ENCODE peak calls at places on chromosome 18, in nine cellular contexts. One of them, this sample, is unnamed.
A peak's percentile ranks its signal among the peaks of the same experiment; 100 is the strongest.

GRCh38 chr18:61335737-61336555 is 2.7 kb downstream of the CDH20 start:
- DNase-seq in tibial artery: no peak
- DNase-seq in HFFc6: no peak
- DNase-seq in mammary epithelial cell: no peak
- DNase-seq in transverse colon: no peak
- DNase-seq in CD8-positive, alpha-beta T cell: no peak
- DNase-seq in left lung: no peak
- DNase-seq in AG04450: no peak
- DNase-seq in osteocyte: no peak
- DNase-seq in this sample: no peak

GRCh38 chr18:73774836-73775509 is 372.7 kb downstream of the FBXO15 start:
- DNase-seq in mammary epithelial cell: peak; percentile 38
- DNase-seq in tibial artery: no peak
- DNase-seq in transverse colon: no peak
- DNase-seq in CD8-positive, alpha-beta T cell: no peak
- DNase-seq in HFFc6: no peak
- DNase-seq in left lung: peak; percentile 73
- DNase-seq in AG04450: no peak
- DNase-seq in osteocyte: no peak
- DNase-seq in this sample: no peak

GRCh38 chr18:70287731-70288130 is 1.1 kb upstream of the SOCS6 start:
- DNase-seq in mammary epithelial cell: no peak
- DNase-seq in tibial artery: no peak
- DNase-seq in transverse colon: no peak
- DNase-seq in CD8-positive, alpha-beta T cell: no peak
- DNase-seq in AG04450: no peak
- DNase-seq in osteocyte: no peak
- DNase-seq in left lung: no peak
- DNase-seq in HFFc6: no peak
- DNase-seq in this sample: no peak

GRCh38 chr18:63410792-63411191 is 11.5 kb downstream of the VPS4B start:
- DNase-seq in mammary epithelial cell: peak; percentile 80
- DNase-seq in tibial artery: no peak
- DNase-seq in HFFc6: peak; percentile 75
- DNase-seq in transverse colon: no peak
- DNase-seq in AG04450: peak; percentile 36
- DNase-seq in osteocyte: no peak
- DNase-seq in CD8-positive, alpha-beta T cell: no peak
- DNase-seq in left lung: no peak
- DNase-seq in this sample: no peak

GRCh38 chr18:5630057-5630765 is 86.4 kb upstream of the EPB41L3 start:
- DNase-seq in mammary epithelial cell: peak; percentile 22
- DNase-seq in AG04450: no peak
- DNase-seq in transverse colon: peak; percentile 88
- DNase-seq in HFFc6: no peak
- DNase-seq in osteocyte: peak; percentile 89
- DNase-seq in left lung: peak; percentile 93
- DNase-seq in CD8-positive, alpha-beta T cell: no peak
- DNase-seq in tibial artery: peak; percentile 72
- DNase-seq in this sample: peak; percentile 69

GRCh38 chr18:59871711-59872362 is 28.0 kb upstream of the PMAIP1 start:
- DNase-seq in left lung: no peak
- DNase-seq in CD8-positive, alpha-beta T cell: no peak
- DNase-seq in HFFc6: no peak
- DNase-seq in AG04450: no peak
- DNase-seq in mammary epithelial cell: no peak
- DNase-seq in tibial artery: no peak
- DNase-seq in transverse colon: no peak
- DNase-seq in osteocyte: no peak
- DNase-seq in this sample: no peak

GRCh38 chr18:63213331-63213900 is 106.2 kb downstream of the BCL2 start:
- DNase-seq in left lung: no peak
- DNase-seq in AG04450: no peak
- DNase-seq in transverse colon: no peak
- DNase-seq in HFFc6: no peak
- DNase-seq in mammary epithelial cell: no peak
- DNase-seq in osteocyte: no peak
- DNase-seq in CD8-positive, alpha-beta T cell: no peak
- DNase-seq in tibial artery: no peak
- DNase-seq in this sample: no peak

GRCh38 chr18:77065221-77065981 is 67.2 kb downstream of the MBP start:
- DNase-seq in osteocyte: no peak
- DNase-seq in tibial artery: peak; percentile 69
- DNase-seq in mammary epithelial cell: peak; percentile 86
- DNase-seq in AG04450: peak; percentile 70
- DNase-seq in CD8-positive, alpha-beta T cell: no peak
- DNase-seq in transverse colon: no peak
- DNase-seq in HFFc6: peak; percentile 85
- DNase-seq in left lung: peak; percentile 86
- DNase-seq in this sample: no peak

GRCh38 chr18:58896268-58896667 is 31.6 kb downstream of the ZNF532 start:
- DNase-seq in HFFc6: no peak
- DNase-seq in CD8-positive, alpha-beta T cell: no peak
- DNase-seq in left lung: no peak
- DNase-seq in tibial artery: no peak
- DNase-seq in mammary epithelial cell: no peak
- DNase-seq in AG04450: no peak
- DNase-seq in transverse colon: peak; percentile 24
- DNase-seq in osteocyte: no peak
- DNase-seq in this sample: no peak

GRCh38 chr18:76874643-76875389 is 52.5 kb downstream of the ZNF236 start:
- DNase-seq in mammary epithelial cell: no peak
- DNase-seq in AG04450: no peak
- DNase-seq in tibial artery: no peak
- DNase-seq in transverse colon: no peak
- DNase-seq in CD8-positive, alpha-beta T cell: no peak
- DNase-seq in osteocyte: no peak
- DNase-seq in HFFc6: no peak
- DNase-seq in left lung: no peak
- DNase-seq in this sample: no peak

GRCh38 chr18:51621103-51621969 is 423.9 kb upstream of the MEX3C start:
- DNase-seq in HFFc6: peak; percentile 2
- DNase-seq in left lung: no peak
- DNase-seq in CD8-positive, alpha-beta T cell: no peak
- DNase-seq in tibial artery: no peak
- DNase-seq in mammary epithelial cell: peak; percentile 48
- DNase-seq in transverse colon: peak; percentile 37
- DNase-seq in AG04450: no peak
- DNase-seq in osteocyte: no peak
- DNase-seq in this sample: peak; percentile 82

GRCh38 chr18:77013777-77014525 is 118.6 kb downstream of the MBP start:
- DNase-seq in mammary epithelial cell: no peak
- DNase-seq in tibial artery: peak; percentile 84
- DNase-seq in left lung: no peak
- DNase-seq in HFFc6: no peak
- DNase-seq in transverse colon: peak; percentile 34
- DNase-seq in osteocyte: no peak
- DNase-seq in AG04450: no peak
- DNase-seq in CD8-positive, alpha-beta T cell: no peak
- DNase-seq in this sample: no peak

GRCh38 chr18:48750485-48751175 is 200.1 kb downstream of the SMAD7 start:
- DNase-seq in CD8-positive, alpha-beta T cell: no peak
- DNase-seq in mammary epithelial cell: no peak
- DNase-seq in transverse colon: no peak
- DNase-seq in AG04450: no peak
- DNase-seq in left lung: no peak
- DNase-seq in HFFc6: no peak
- DNase-seq in osteocyte: no peak
- DNase-seq in tibial artery: peak; percentile 62
- DNase-seq in this sample: no peak

GRCh38 chr18:35506024-35506712 is 8.4 kb upstream of the INO80C start:
- DNase-seq in transverse colon: no peak
- DNase-seq in left lung: no peak
- DNase-seq in CD8-positive, alpha-beta T cell: peak; percentile 5
- DNase-seq in osteocyte: no peak
- DNase-seq in AG04450: no peak
- DNase-seq in HFFc6: no peak
- DNase-seq in tibial artery: no peak
- DNase-seq in mammary epithelial cell: no peak
- DNase-seq in this sample: no peak

GRCh38 chr18:48827321-48828200 is 123.2 kb downstream of the SMAD7 start:
- DNase-seq in mammary epithelial cell: no peak
- DNase-seq in osteocyte: peak; percentile 82
- DNase-seq in tibial artery: peak; percentile 29
- DNase-seq in AG04450: no peak
- DNase-seq in HFFc6: peak; percentile 70
- DNase-seq in CD8-positive, alpha-beta T cell: peak; percentile 36
- DNase-seq in left lung: no peak
- DNase-seq in transverse colon: no peak
- DNase-seq in this sample: peak; percentile 56

DNA sequence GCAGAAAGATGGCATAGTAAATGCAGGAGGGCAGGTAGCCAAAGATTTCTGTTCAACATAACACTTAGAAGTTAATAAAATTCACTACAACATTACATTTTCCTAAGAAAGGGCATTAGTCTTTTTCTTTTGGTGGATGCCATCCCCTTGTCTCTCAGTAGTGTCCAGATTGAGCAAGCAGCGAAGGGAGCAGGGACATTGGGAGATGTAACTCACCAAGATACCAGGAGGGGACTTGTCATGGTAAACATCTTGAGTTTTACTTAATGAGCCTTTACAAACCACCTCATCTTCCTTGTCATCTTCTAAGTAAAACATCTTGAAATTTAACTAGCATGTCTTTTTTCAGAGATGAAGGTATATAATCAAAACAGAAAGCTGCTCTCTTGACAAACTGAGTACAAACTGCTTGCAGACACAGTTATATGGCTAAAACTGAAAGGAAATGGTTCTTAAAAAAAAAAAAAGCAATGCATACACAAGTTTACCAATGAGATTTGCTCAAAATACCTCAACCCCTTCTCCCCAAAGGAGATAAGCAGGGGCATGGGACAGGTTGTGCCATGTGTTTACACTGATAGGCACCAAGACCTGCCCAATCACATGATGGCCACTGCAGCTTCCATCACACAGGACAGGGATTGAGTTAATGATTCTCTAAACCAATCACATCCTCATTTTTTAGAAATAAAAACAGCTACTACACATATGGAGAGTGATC is 30.3 kb downstream of the LPIN2 start:
- DNase-seq in tibial artery: no peak
- DNase-seq in AG04450: no peak
- DNase-seq in osteocyte: no peak
- DNase-seq in left lung: no peak
- DNase-seq in mammary epithelial cell: no peak
- DNase-seq in HFFc6: no peak
- DNase-seq in CD8-positive, alpha-beta T cell: no peak
- DNase-seq in transverse colon: peak; percentile 46
- DNase-seq in this sample: no peak
- TF ChIP-seq CTCF in tibial artery: no peak
- TF ChIP-seq CTCF in AG04450: no peak
- TF ChIP-seq CTCF in osteocyte: no peak
- TF ChIP-seq CTCF in left lung: no peak
- TF ChIP-seq CTCF in mammary epithelial cell: no peak
- TF ChIP-seq CTCF in HFFc6: peak; percentile 32
- TF ChIP-seq CTCF in CD8-positive, alpha-beta T cell: no peak
- TF ChIP-seq CTCF in transverse colon: peak; percentile 19
- TF ChIP-seq CTCF in this sample: no peak

DNA sequence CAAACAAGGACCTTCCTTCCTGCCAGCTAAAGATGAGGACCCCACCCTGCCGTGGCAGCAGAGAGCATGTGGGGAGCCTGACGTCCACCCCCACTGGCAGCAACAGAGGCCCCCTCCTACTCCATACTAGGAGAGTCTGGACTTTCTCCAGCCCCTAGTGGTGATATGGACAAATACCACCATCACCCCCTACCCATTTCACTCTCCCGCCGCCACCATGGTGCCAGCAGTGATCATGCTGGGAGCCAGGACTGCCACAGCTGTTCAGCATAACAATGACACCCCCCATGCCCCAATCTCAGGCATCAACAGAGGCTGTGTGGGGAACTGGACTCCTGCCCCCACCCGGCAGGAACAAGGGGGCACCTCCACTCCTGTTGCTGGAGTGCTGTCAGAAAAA is 42.7 kb upstream of the ATP9B start:
- DNase-seq in left lung: peak; percentile 36
- DNase-seq in transverse colon: no peak
- DNase-seq in osteocyte: no peak
- DNase-seq in tibial artery: no peak
- DNase-seq in AG04450: no peak
- DNase-seq in mammary epithelial cell: no peak
- DNase-seq in HFFc6: no peak
- DNase-seq in CD8-positive, alpha-beta T cell: no peak
- DNase-seq in this sample: no peak
- TF ChIP-seq CTCF in left lung: no peak
- TF ChIP-seq CTCF in transverse colon: no peak
- TF ChIP-seq CTCF in osteocyte: no peak
- TF ChIP-seq CTCF in tibial artery: no peak
- TF ChIP-seq CTCF in AG04450: no peak
- TF ChIP-seq CTCF in mammary epithelial cell: no peak
- TF ChIP-seq CTCF in HFFc6: no peak
- TF ChIP-seq CTCF in CD8-positive, alpha-beta T cell: no peak
- TF ChIP-seq CTCF in this sample: peak; percentile 21

GRCh38 chr18:2083691-2084090 is 487.6 kb downstream of the METTL4 start:
- DNase-seq in HFFc6: no peak
- DNase-seq in left lung: no peak
- DNase-seq in mammary epithelial cell: peak; percentile 37
- DNase-seq in tibial artery: no peak
- DNase-seq in transverse colon: no peak
- DNase-seq in AG04450: no peak
- DNase-seq in CD8-positive, alpha-beta T cell: no peak
- DNase-seq in osteocyte: no peak
- DNase-seq in this sample: no peak
- TF ChIP-seq CTCF in HFFc6: no peak
- TF ChIP-seq CTCF in left lung: no peak
- TF ChIP-seq CTCF in mammary epithelial cell: peak; percentile 79
- TF ChIP-seq CTCF in tibial artery: no peak
- TF ChIP-seq CTCF in transverse colon: no peak
- TF ChIP-seq CTCF in AG04450: no peak
- TF ChIP-seq CTCF in CD8-positive, alpha-beta T cell: no peak
- TF ChIP-seq CTCF in osteocyte: no peak
- TF ChIP-seq CTCF in this sample: no peak

GRCh38 chr18:23077493-23078256 is 57.6 kb upstream of the CABLES1 start:
- DNase-seq in AG04450: no peak
- DNase-seq in osteocyte: no peak
- DNase-seq in CD8-positive, alpha-beta T cell: no peak
- DNase-seq in mammary epithelial cell: no peak
- DNase-seq in transverse colon: no peak
- DNase-seq in left lung: no peak
- DNase-seq in tibial artery: no peak
- DNase-seq in HFFc6: no peak
- DNase-seq in this sample: no peak
- TF ChIP-seq CTCF in AG04450: peak; percentile 7
- TF ChIP-seq CTCF in osteocyte: peak; percentile 36
- TF ChIP-seq CTCF in CD8-positive, alpha-beta T cell: no peak
- TF ChIP-seq CTCF in mammary epithelial cell: no peak
- TF ChIP-seq CTCF in transverse colon: peak; percentile 53
- TF ChIP-seq CTCF in left lung: no peak
- TF ChIP-seq CTCF in tibial artery: no peak
- TF ChIP-seq CTCF in HFFc6: no peak
- TF ChIP-seq CTCF in this sample: no peak